ENCODE peak calls at places on chromosomes 11 and 22, in eight cellular contexts. X, V, U, O, T, J, P and F are unnamed samples.

GRCh38 chr11:27864046-27865025 is 164.1 kb upstream of the BDNF start:
- DNase-seq in O (peak), X (no peak), J (no peak), T (no peak), P (no peak), V (no peak), U (no peak), F (no peak)

GRCh38 chr11:47243454-47243853 is 5.2 kb downstream of the ACP2 start:
- DNase-seq in T (no peak), U (no peak), X (no peak), J (no peak), P (no peak), O (no peak), V (no peak), F (no peak)

GRCh38 chr11:69301491-69302401 is 7.8 kb downstream of the MYEOV start:
- DNase-seq in X (no peak), U (no peak), T (peak), O (peak), J (peak), P (peak), V (no peak), F (no peak)

GRCh38 chr11:59200421-59200746 is 12.3 kb downstream of the MPEG1 start:
- DNase-seq in T (no peak), O (no peak), X (no peak), J (no peak), U (no peak), V (no peak), P (no peak), F (no peak)

GRCh38 chr11:57377098-57377497 is 3.9 kb downstream of the PRG3 start:
- DNase-seq in P (no peak), X (no peak), J (no peak), O (no peak), V (no peak), U (no peak), T (no peak), F (no peak)

GRCh38 chr22:50445071-50445879 is 29.6 kb downstream of the SBF1 start:
- DNase-seq in T (no peak), U (no peak), J (no peak), P (no peak), O (no peak), V (peak), X (peak), F (peak)

GRCh38 chr11:44032304-44033085 is 15.3 kb upstream of the ACCSL start:
- DNase-seq in P (no peak), J (no peak), U (peak), X (no peak), V (no peak), O (peak), T (no peak), F (no peak)

GRCh38 chr11:64519541-64519940 is 71.5 kb upstream of the SLC22A12 start:
- DNase-seq in X (no peak), V (no peak), O (no peak), T (no peak), P (no peak), J (no peak), U (no peak), F (no peak)

GRCh38 chr11:47611240-47611863 is 17.1 kb upstream of the C1QTNF4 start:
- DNase-seq in T (no peak), P (no peak), J (no peak), O (no peak), U (peak), V (no peak), X (no peak), F (no peak)

GRCh38 chr11:9078113-9079041 is 13.0 kb downstream of the SCUBE2 start:
- DNase-seq in T (no peak), V (no peak), J (no peak), P (no peak), X (no peak), O (no peak), U (no peak), F (no peak)

GRCh38 chr11:62497132-62497915 is 49.3 kb downstream of the AHNAK start:
- DNase-seq in V (no peak), O (peak), T (no peak), J (no peak), U (peak), X (no peak), P (peak), F (no peak)

GRCh38 chr11:66561178-66561974 is 7.0 kb downstream of the CTSF start:
- DNase-seq in V (no peak), U (no peak), P (no peak), O (no peak), X (no peak), T (no peak), J (no peak), F (no peak)

GRCh38 chr11:64745523-64746328 is 1.8 kb upstream of the RASGRP2 start:
- DNase-seq in U (peak), T (peak), P (no peak), O (peak), V (peak), J (no peak), X (peak), F (peak)

GRCh38 chr22:50310209-50310722 is 2.8 kb upstream of the PLXNB2 start:
- DNase-seq in T (no peak), J (no peak), V (no peak), P (no peak), X (no peak), U (no peak), O (no peak), F (no peak)

GRCh38 chr11:116199182-116199581 is 573.6 kb downstream of the BUD13 start:
- DNase-seq in X (no peak), V (no peak), U (no peak), O (no peak), T (no peak), J (no peak), P (no peak), F (no peak)

GRCh38 chr11:10021563-10021962 is 272.5 kb downstream of the SBF2 start:
- DNase-seq in P (no peak), T (no peak), J (no peak), O (no peak), U (no peak), V (no peak), X (no peak), F (no peak)

GRCh38 chr11:117387992-117388765 is 60.5 kb downstream of the CEP164 start:
- DNase-seq in V (no peak), X (no peak), P (no peak), U (no peak), O (no peak), J (peak), T (no peak), F (no peak)

GRCh38 chr11:124745835-124746620 is 6.0 kb downstream of the VSIG2 start:
- DNase-seq in P (no peak), O (no peak), V (peak), T (peak), J (no peak), X (no peak), U (no peak), F (no peak)

GRCh38 chr11:10584071-10584501 is 15.6 kb upstream of the LYVE1 start:
- DNase-seq in X (no peak), P (no peak), U (no peak), O (no peak), J (no peak), V (no peak), T (no peak), F (no peak)

GRCh38 chr11:46352063-46352841 is 5.0 kb downstream of the DGKZ start:
- DNase-seq in V (peak), T (peak), X (peak), P (peak), J (no peak), U (peak), O (no peak), F (peak)